ENCODE peak calls at places on chromosome 13, in ten cellular contexts. L, N, Y, V, F, M, C, E, K and W are unnamed samples.

GRCh38 chr13:80825276-80825675 is 484.4 kb upstream of the SPRY2 start:
- DNase-seq in L (no peak), N (no peak), Y (no peak), V (no peak), F (no peak), M (no peak), C (no peak), E (no peak), K (no peak), W (no peak)

GRCh38 chr13:39527961-39528720 is 74.9 kb downstream of the LHFPL6 start:
- DNase-seq in L (no peak), N (peak; percentile 96), Y (peak; percentile 74), V (no peak), F (no peak), M (peak; percentile 27), C (no peak), E (peak; percentile 97), K (no peak), W (peak; percentile 54)

GRCh38 chr13:20848203-20848602 is 54.3 kb downstream of the XPO4 start:
- DNase-seq in L (no peak), N (no peak), Y (no peak), V (no peak), F (no peak), M (no peak), C (no peak), E (no peak), K (no peak), W (no peak)

GRCh38 chr13:36453518-36453917 is 21.2 kb downstream of the CCNA1 start:
- DNase-seq in L (no peak), N (peak; percentile 2), Y (no peak), V (no peak), F (no peak), M (no peak), C (no peak), E (peak; percentile 9), K (no peak), W (no peak)

GRCh38 chr13:75581874-75582640 is 32.5 kb downstream of the UCHL3 start:
- DNase-seq in L (no peak), N (peak; percentile 18), Y (no peak), V (no peak), F (no peak), M (peak; percentile 7), C (no peak), E (no peak), K (no peak), W (no peak)

GRCh38 chr13:86464193-86464592 is 665.0 kb upstream of the SLITRK6 start:
- DNase-seq in L (no peak), N (no peak), Y (no peak), V (no peak), F (no peak), M (no peak), C (no peak), E (peak; percentile 2), K (no peak), W (no peak)

GRCh38 chr13:114288157-114288591 is 6.8 kb downstream of the UPF3A start:
- DNase-seq in L (no peak), N (no peak), Y (no peak), V (no peak), F (no peak), M (no peak), C (no peak), E (no peak), K (no peak), W (no peak)

GRCh38 chr13:111533900-111534645 is 213.6 kb downstream of the TEX29 start:
- DNase-seq in L (no peak), N (no peak), Y (no peak), V (no peak), F (no peak), M (no peak), C (no peak), E (no peak), K (no peak), W (no peak)

GRCh38 chr13:109785141-109785891 is 1.1 kb downstream of the IRS2 start:
- DNase-seq in L (peak; percentile 61), N (peak; percentile 57), Y (peak; percentile 82), V (peak; percentile 55), F (peak; percentile 73), M (peak; percentile 45), C (no peak), E (peak; percentile 84), K (peak; percentile 54), W (peak; percentile 39)

GRCh38 chr13:109844396-109844795 is 58.0 kb upstream of the IRS2 start:
- DNase-seq in L (peak; percentile 64), N (peak; percentile 73), Y (no peak), V (no peak), F (no peak), M (no peak), C (no peak), E (peak; percentile 52), K (no peak), W (no peak)

GRCh38 chr13:87999141-87999765 is 328.1 kb downstream of the SLITRK5 start:
- DNase-seq in L (no peak), N (peak; percentile 30), Y (no peak), V (no peak), F (no peak), M (no peak), C (no peak), E (peak; percentile 58), K (no peak), W (no peak)

GRCh38 chr13:111506621-111507020 is 186.2 kb downstream of the TEX29 start:
- DNase-seq in L (no peak), N (no peak), Y (no peak), V (no peak), F (no peak), M (no peak), C (no peak), E (no peak), K (no peak), W (no peak)

GRCh38 chr13:27170521-27171243 is 929 bp downstream of the USP12 start:
- DNase-seq in L (peak; percentile 34), N (no peak), Y (peak; percentile 84), V (peak; percentile 36), F (peak; percentile 61), M (peak; percentile 50), C (peak; percentile 21), E (peak; percentile 87), K (peak; percentile 41), W (peak; percentile 58)

GRCh38 chr13:95118541-95119324 is 182.5 kb downstream of the ABCC4 start:
- DNase-seq in L (no peak), N (no peak), Y (no peak), V (no peak), F (no peak), M (no peak), C (no peak), E (no peak), K (no peak), W (no peak)

DNA sequence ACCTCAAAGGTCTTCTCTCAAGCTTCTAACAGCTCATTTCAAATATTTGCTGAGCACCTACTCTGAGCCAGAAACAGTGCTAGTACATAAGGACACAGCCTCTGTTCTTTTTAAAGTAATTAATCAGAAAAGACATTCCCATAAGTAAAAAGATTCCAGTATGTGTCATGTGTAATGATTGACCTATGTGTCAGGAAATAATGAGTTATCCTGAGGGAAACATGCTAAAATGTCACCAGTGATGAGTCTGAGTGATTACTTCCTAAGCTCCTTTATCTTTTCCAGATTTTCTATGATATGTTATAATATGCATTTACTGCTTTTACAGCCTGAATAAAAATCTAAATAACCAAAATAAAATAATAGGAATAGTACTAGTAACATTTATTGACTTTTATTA is 107.6 kb downstream of the SLC25A15 start:
- DNase-seq in L (no peak), N (no peak), Y (no peak), V (no peak), F (no peak), M (no peak), C (no peak), E (no peak), K (no peak), W (no peak)
- H3K27ac ChIP-seq in L (no peak overlapping the region), N (no peak overlapping the region), Y (no peak overlapping the region), V (no peak overlapping the region), F (no peak overlapping the region), M (no peak overlapping the region), C (no peak overlapping the region), E (no peak overlapping the region), K (no peak overlapping the region), W (no peak overlapping the region)

GRCh38 chr13:49279885-49280284 is 32.2 kb downstream of the CDADC1 start:
- DNase-seq in L (no peak), N (no peak), Y (no peak), V (no peak), F (no peak), M (no peak), C (no peak), E (no peak), K (no peak), W (no peak)
- H3K36me3 ChIP-seq in L (peaks cover 30% of the 10 kb centered on the region), N (no peaks in the 10 kb centered on the region), Y (no peaks in the 10 kb centered on the region), V (peaks cover 16% of the 10 kb centered on the region), F (peaks cover 14% of the 10 kb centered on the region), M (peaks cover 32% of the 10 kb centered on the region), C (peaks cover 7% of the 10 kb centered on the region), E (no peaks in the 10 kb centered on the region), K (peaks cover 3% of the 10 kb centered on the region), W (no peaks in the 10 kb centered on the region)

DNA sequence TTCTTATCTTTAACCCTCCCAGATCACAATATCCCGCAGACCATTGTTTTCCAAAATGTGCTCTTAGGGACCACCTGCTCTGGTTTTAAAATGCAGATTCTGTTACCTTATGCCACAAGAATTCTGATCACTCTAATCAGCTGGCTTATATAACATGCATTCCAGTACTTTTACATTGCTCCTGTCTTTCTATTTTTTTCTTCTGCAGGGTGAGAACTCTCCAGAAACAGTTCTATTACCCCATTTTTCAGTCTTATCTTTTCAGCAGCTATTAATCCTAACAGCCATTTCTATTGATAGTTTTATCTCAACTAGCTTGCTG is 2.8 kb downstream of the ITM2B start:
- DNase-seq in L (no peak), N (no peak), Y (no peak), V (no peak), F (no peak), M (no peak), C (no peak), E (peak; percentile 19), K (no peak), W (no peak)
- H3K4me1 ChIP-seq in L (peaks cover 80% of the 10 kb centered on the region), N (peaks cover 8% of the 10 kb centered on the region), Y (peaks cover 12% of the 10 kb centered on the region), V (peaks cover 93% of the 10 kb centered on the region), F (peaks cover 5% of the 10 kb centered on the region), M (peaks cover 47% of the 10 kb centered on the region), C (peaks cover 68% of the 10 kb centered on the region), E (peaks cover 41% of the 10 kb centered on the region), K (peaks cover 70% of the 10 kb centered on the region), W (peaks cover 17% of the 10 kb centered on the region)

GRCh38 chr13:113077953-113078894 is 27.4 kb upstream of the F7 start:
- DNase-seq in L (no peak), N (no peak), Y (peak; percentile 59), V (no peak), F (no peak), M (no peak), C (no peak), E (no peak), K (no peak), W (no peak)

GRCh38 chr13:113077566-113077952 is 28.0 kb upstream of the F7 start:
- DNase-seq in L (no peak), N (no peak), Y (peak; percentile 66), V (no peak), F (no peak), M (no peak), C (no peak), E (no peak), K (no peak), W (no peak)

GRCh38 chr13:113080901-113081521 is 24.6 kb upstream of the F7 start:
- DNase-seq in L (no peak), N (no peak), Y (peak; percentile 72), V (no peak), F (no peak), M (no peak), C (no peak), E (no peak), K (no peak), W (no peak)

GRCh38 chr13:113080361-113080831 is 25.2 kb upstream of the F7 start:
- DNase-seq in L (no peak), N (no peak), Y (no peak), V (no peak), F (no peak), M (no peak), C (no peak), E (no peak), K (no peak), W (no peak)

GRCh38 chr13:113078895-113079720 is 26.5 kb upstream of the F7 start:
- DNase-seq in L (no peak), N (no peak), Y (peak; percentile 45), V (no peak), F (no peak), M (no peak), C (no peak), E (no peak), K (no peak), W (no peak)
- H3K27ac ChIP-seq in L (no peak overlapping the region), N (no peak overlapping the region), Y (no peak overlapping the region), V (no peak overlapping the region), F (no peak overlapping the region), M (no peak overlapping the region), C (no peak overlapping the region), E (no peak overlapping the region), K (no peak overlapping the region), W (no peak overlapping the region)